ENCODE peak calls at places on chromosomes 5 and 9, in ten cellular contexts. One of them, this sample, is unnamed.

GRCh38 chr9:5416962-5417361 is 20.8 kb downstream of the PLGRKT start:
- DNase-seq in islet precursor cell: no peak
- DNase-seq in WERI-Rb-1: no peak
- DNase-seq in GM03348: no peak
- DNase-seq in COR-L47: no peak
- DNase-seq in iPS-NIHi11: peak
- DNase-seq in cardiac septum: no peak
- DNase-seq in CD8-positive, alpha-beta memory T cell: no peak
- DNase-seq in activated T-cell treated with anti-CD3 and anti-CD28 coated beads for 48 hours: no peak
- DNase-seq in Calu3: no peak
- DNase-seq in this sample: no peak

GRCh38 chr9:71766663-71767062 is 1.6 kb downstream of the CEMIP2 start:
- DNase-seq in islet precursor cell: no peak
- DNase-seq in WERI-Rb-1: no peak
- DNase-seq in GM03348: no peak
- DNase-seq in COR-L47: no peak
- DNase-seq in iPS-NIHi11: no peak
- DNase-seq in cardiac septum: no peak
- DNase-seq in CD8-positive, alpha-beta memory T cell: no peak
- DNase-seq in activated T-cell treated with anti-CD3 and anti-CD28 coated beads for 48 hours: no peak
- DNase-seq in Calu3: no peak
- DNase-seq in this sample: no peak

GRCh38 chr5:101036778-101037177 is 133.7 kb upstream of the ST8SIA4 start:
- DNase-seq in islet precursor cell: no peak
- DNase-seq in WERI-Rb-1: no peak
- DNase-seq in GM03348: no peak
- DNase-seq in COR-L47: no peak
- DNase-seq in iPS-NIHi11: no peak
- DNase-seq in cardiac septum: no peak
- DNase-seq in CD8-positive, alpha-beta memory T cell: no peak
- DNase-seq in activated T-cell treated with anti-CD3 and anti-CD28 coated beads for 48 hours: no peak
- DNase-seq in Calu3: no peak
- DNase-seq in this sample: no peak

GRCh38 chr5:13972029-13972428 is 27.5 kb upstream of the DNAH5 start:
- DNase-seq in islet precursor cell: peak
- DNase-seq in WERI-Rb-1: no peak
- DNase-seq in GM03348: no peak
- DNase-seq in COR-L47: peak
- DNase-seq in iPS-NIHi11: no peak
- DNase-seq in cardiac septum: no peak
- DNase-seq in CD8-positive, alpha-beta memory T cell: no peak
- DNase-seq in activated T-cell treated with anti-CD3 and anti-CD28 coated beads for 48 hours: no peak
- DNase-seq in Calu3: no peak
- DNase-seq in this sample: peak

GRCh38 chr9:132797861-132798659 is 80.0 kb downstream of the AK8 start:
- DNase-seq in islet precursor cell: peak
- DNase-seq in WERI-Rb-1: no peak
- DNase-seq in GM03348: no peak
- DNase-seq in COR-L47: no peak
- DNase-seq in iPS-NIHi11: no peak
- DNase-seq in cardiac septum: no peak
- DNase-seq in CD8-positive, alpha-beta memory T cell: no peak
- DNase-seq in activated T-cell treated with anti-CD3 and anti-CD28 coated beads for 48 hours: no peak
- DNase-seq in Calu3: no peak
- DNase-seq in this sample: no peak

GRCh38 chr9:15837079-15837679 is 284.3 kb downstream of the CCDC171 start:
- DNase-seq in islet precursor cell: peak
- DNase-seq in WERI-Rb-1: peak
- DNase-seq in GM03348: peak
- DNase-seq in COR-L47: peak
- DNase-seq in iPS-NIHi11: peak
- DNase-seq in cardiac septum: no peak
- DNase-seq in CD8-positive, alpha-beta memory T cell: no peak
- DNase-seq in activated T-cell treated with anti-CD3 and anti-CD28 coated beads for 48 hours: no peak
- DNase-seq in Calu3: peak
- DNase-seq in this sample: peak

GRCh38 chr5:103375356-103375755 is 116.8 kb downstream of the MACIR start:
- DNase-seq in islet precursor cell: no peak
- DNase-seq in WERI-Rb-1: no peak
- DNase-seq in GM03348: no peak
- DNase-seq in COR-L47: no peak
- DNase-seq in iPS-NIHi11: no peak
- DNase-seq in cardiac septum: no peak
- DNase-seq in CD8-positive, alpha-beta memory T cell: no peak
- DNase-seq in activated T-cell treated with anti-CD3 and anti-CD28 coated beads for 48 hours: no peak
- DNase-seq in Calu3: peak
- DNase-seq in this sample: no peak

GRCh38 chr5:53879708-53880356 is 319.4 kb downstream of the NDUFS4 start:
- DNase-seq in islet precursor cell: no peak
- DNase-seq in WERI-Rb-1: no peak
- DNase-seq in GM03348: no peak
- DNase-seq in COR-L47: no peak
- DNase-seq in iPS-NIHi11: no peak
- DNase-seq in cardiac septum: no peak
- DNase-seq in CD8-positive, alpha-beta memory T cell: no peak
- DNase-seq in activated T-cell treated with anti-CD3 and anti-CD28 coated beads for 48 hours: no peak
- DNase-seq in Calu3: no peak
- DNase-seq in this sample: no peak